ENCODE peak calls at places on chromosomes 5 and 9, in ten cellular contexts. L is A549, Q is stomach, H is body of pancreas, I is H54, P is transverse colon, C is gastrocnemius medialis, G is uterus, A is heart left ventricle, Y is lower leg skin. N is an unnamed sample.

GRCh38 chr9:6068983-6069382 is 53.6 kb upstream of the RANBP6 start:
- DNase-seq in H (no peak), C (no peak), P (no peak), Y (no peak), L (no peak), A (no peak), Q (no peak), G (no peak), I (no peak), N (no peak)

GRCh38 chr5:36535837-36536236 is 70.6 kb upstream of the SLC1A3 start:
- DNase-seq in Y (no peak), P (no peak), H (no peak), I (no peak), C (no peak), G (no peak), L (no peak), Q (no peak), A (no peak), N (no peak)

GRCh38 chr5:148179234-148179824 is 11.0 kb downstream of the SPINK14 start:
- DNase-seq in G (no peak), L (no peak), H (no peak), C (no peak), I (no peak), Q (no peak), P (no peak), Y (no peak), A (no peak), N (peak)

GRCh38 chr5:129749101-129749500 is 1.2 kb downstream of the MINAR2 start:
- DNase-seq in P (no peak), C (no peak), H (no peak), Y (no peak), G (no peak), Q (no peak), L (no peak), A (no peak), I (no peak), N (no peak)

GRCh38 chr5:147763791-147764525 is 18.6 kb downstream of the JAKMIP2 start:
- DNase-seq in Y (no peak), L (no peak), I (no peak), P (no peak), Q (no peak), H (no peak), A (no peak), C (no peak), G (no peak), N (no peak)

GRCh38 chr5:17317499-17317898 is 100.1 kb downstream of the BASP1 start:
- DNase-seq in Q (no peak), I (no peak), H (no peak), Y (no peak), L (no peak), P (peak), G (no peak), C (no peak), A (no peak), N (no peak)

GRCh38 chr5:113250341-113250953 is 184.3 kb downstream of the TSSK1B start:
- DNase-seq in H (no peak), G (peak), I (no peak), Y (no peak), L (no peak), C (peak), A (peak), Q (peak), P (peak), N (no peak)

GRCh38 chr5:107223066-107223465 is 447.7 kb downstream of the EFNA5 start:
- DNase-seq in I (no peak), L (no peak), C (no peak), Y (no peak), A (no peak), Q (no peak), G (no peak), P (no peak), H (no peak), N (no peak)

GRCh38 chr5:10729320-10730133 is 31.5 kb downstream of the DAP start:
- DNase-seq in A (peak), C (no peak), P (no peak), I (no peak), L (no peak), G (no peak), Q (no peak), H (no peak), Y (no peak), N (no peak)

GRCh38 chr9:114549677-114550330 is 37.8 kb upstream of the ATP6V1G1 start:
- DNase-seq in L (no peak), I (no peak), Y (no peak), Q (no peak), P (no peak), C (no peak), G (no peak), A (no peak), H (no peak), N (no peak)

GRCh38 chr5:128536861-128537305 is 1.2 kb downstream of the FBN2 start:
- DNase-seq in L (no peak), P (no peak), I (no peak), C (no peak), Y (no peak), H (no peak), A (peak), Q (no peak), G (no peak), N (no peak)

GRCh38 chr5:67413749-67414148 is 217.2 kb upstream of the CD180 start:
- DNase-seq in L (no peak), P (no peak), I (no peak), A (no peak), Y (no peak), Q (no peak), C (no peak), G (no peak), H (no peak), N (no peak)
- TF ChIP-seq POLR2A in L (no peak), P (no peak), I (no peak), A (no peak), Y (no peak), Q (no peak), C (no peak), G (no peak), H (no peak), N (no peak)

GRCh38 chr5:134465856-134466240 is 54.2 kb upstream of the CDKN2AIPNL start:
- DNase-seq in I (peak), Q (peak), L (peak), H (peak), Y (peak), C (peak), G (peak), P (peak), A (peak), N (peak)

GRCh38 chr5:134467231-134467630 is 55.5 kb upstream of the CDKN2AIPNL start:
- DNase-seq in Y (no peak), H (no peak), Q (no peak), L (no peak), C (no peak), G (no peak), I (no peak), A (no peak), P (no peak), N (no peak)

GRCh38 chr5:134463991-134464760 is 52.5 kb upstream of the CDKN2AIPNL start:
- DNase-seq in H (no peak), G (peak), Y (no peak), A (no peak), Q (no peak), I (no peak), C (no peak), P (no peak), L (no peak), N (no peak)

GRCh38 chr5:134464988-134465855 is 53.5 kb upstream of the CDKN2AIPNL start:
- DNase-seq in Y (no peak), I (no peak), Q (no peak), C (no peak), P (no peak), H (no peak), A (peak), G (no peak), L (no peak), N (no peak)

DNA sequence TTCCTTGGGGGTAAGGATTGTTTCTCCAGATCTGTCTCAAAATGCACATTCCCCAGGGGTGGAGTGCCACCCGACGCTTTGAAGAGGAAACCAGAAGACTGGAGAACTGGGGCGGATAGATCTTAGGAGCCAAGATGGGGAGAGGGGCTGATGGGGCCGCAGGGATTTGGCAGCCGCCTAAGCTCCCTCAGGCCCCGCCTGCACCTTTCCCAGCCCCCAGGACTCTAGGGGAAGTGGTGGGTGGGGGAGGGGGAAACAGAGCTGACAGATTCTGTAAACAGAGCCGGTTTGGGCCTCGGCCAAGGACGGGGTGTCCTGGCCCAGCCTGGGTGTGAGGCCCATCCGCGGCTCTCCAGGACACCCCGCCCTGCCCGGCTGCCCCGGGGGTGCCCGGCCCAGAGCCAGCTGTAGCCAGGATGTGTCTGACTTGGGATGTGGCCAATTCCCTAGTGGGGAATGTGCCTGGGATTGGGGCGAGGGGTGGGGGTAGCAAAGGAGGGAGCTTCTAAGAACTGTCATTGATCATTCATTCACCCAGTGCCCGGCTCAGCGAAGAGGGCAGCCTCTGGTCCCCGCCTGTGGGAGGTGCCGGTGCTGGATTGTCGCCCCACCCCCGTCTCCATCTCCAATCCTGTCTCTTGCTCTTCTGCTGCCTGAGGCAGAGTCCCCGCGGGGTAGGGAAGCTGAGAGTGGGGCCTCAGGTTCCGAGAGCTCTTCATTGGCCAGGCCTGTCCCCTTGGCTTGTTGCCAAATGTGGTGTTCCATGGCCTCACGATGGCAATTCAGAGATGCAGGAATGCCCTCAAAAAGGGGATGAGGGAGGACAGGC is 54.8 kb upstream of the CDKN2AIPNL start:
- DNase-seq in Y (peak), H (peak), C (peak), Q (peak), P (peak), I (peak), L (peak), G (peak), A (peak), N (peak)
- TF ChIP-seq POLR2A in Y (no peak), H (peak), C (peak), Q (no peak), P (no peak), I (peak), L (peak), G (no peak), A (no peak), N (peak)

GRCh38 chr9:35643046-35643445 is 7.7 kb downstream of the SIT1 start:
- DNase-seq in I (no peak), Y (no peak), G (no peak), P (no peak), L (no peak), H (no peak), C (no peak), Q (no peak), A (no peak), N (no peak)

GRCh38 chr9:35649431-35650340 is 1.0 kb downstream of the SIT1 start:
- DNase-seq in Y (no peak), L (no peak), Q (no peak), A (no peak), H (no peak), G (no peak), P (no peak), I (no peak), C (no peak), N (no peak)

GRCh38 chr9:35645736-35646582 is 4.8 kb downstream of the SIT1 start:
- DNase-seq in Y (no peak), A (peak), I (no peak), P (peak), Q (peak), H (peak), C (no peak), G (peak), L (no peak), N (no peak)

GRCh38 chr9:35650341-35651158 is at the start of gene SIT1:
- DNase-seq in C (no peak), G (no peak), Q (no peak), A (no peak), P (no peak), Y (no peak), I (no peak), H (no peak), L (no peak), N (no peak)

GRCh38 chr9:35646583-35647265 is 4.0 kb downstream of the SIT1 start:
- DNase-seq in Y (peak), P (peak), A (peak), I (peak), Q (peak), G (peak), L (peak), H (peak), C (peak), N (peak)
- TF ChIP-seq POLR2A in Y (peak), P (peak), A (no peak), I (peak), Q (peak), G (peak), L (peak), H (peak), C (peak), N (peak)

DNA sequence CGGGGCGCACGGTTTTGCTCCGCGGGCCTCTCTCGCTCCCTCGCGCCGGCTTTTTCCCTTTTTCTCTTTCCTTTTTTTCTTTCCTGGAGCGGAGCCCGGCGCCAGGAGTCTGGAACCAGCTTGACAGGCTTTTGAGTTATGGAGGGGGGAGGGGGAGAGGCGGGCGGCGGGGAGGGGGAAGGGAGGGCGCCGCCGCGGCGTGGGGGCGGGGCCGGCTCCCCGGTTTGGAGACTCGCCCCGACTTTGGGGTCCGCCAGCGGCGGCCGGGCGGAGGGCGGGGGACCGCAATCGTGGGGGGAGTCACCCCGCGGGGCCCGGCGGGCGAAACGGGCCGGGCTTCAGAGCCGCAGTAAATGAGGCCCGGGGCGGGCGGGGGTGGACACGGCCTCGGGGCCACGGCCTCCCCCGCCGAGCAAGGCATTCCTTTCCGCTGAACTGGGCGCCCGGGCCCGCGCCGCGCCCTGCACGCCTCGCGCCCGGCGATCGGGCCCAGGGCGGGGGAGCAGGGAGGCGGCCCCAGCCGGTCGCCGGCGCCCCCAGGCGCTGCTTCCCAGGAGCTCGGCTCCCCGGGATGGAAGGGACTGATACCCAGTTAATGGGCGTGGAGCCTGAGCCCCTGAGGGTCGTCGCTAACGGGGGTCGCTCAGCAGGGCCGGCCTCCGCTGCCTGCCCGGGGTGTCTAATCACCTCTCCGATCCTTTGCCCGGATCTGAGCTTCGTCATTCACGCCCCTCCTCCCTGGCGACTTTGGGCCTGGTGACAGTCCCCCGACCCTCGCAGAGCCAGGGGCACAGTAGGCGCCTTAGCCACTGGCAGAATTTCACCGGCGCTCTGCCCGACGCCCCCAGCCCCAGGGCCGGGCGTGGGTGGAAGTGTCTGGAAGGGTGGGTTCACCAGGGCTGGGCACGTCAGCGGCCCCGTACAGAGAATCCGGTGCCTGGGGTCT is 138.1 kb downstream of the C9orf50 start:
- DNase-seq in Q (peak), A (peak), C (peak), P (peak), L (no peak), Y (peak), H (peak), I (no peak), G (peak), N (peak)
- TF ChIP-seq POLR2A in Q (no peak), A (no peak), C (peak), P (peak), L (peak), Y (no peak), H (peak), I (peak), G (peak), N (no peak)

GRCh38 chr9:20286969-20287368 is 335.3 kb downstream of the MLLT3 start:
- DNase-seq in C (no peak), A (no peak), G (no peak), Q (no peak), H (no peak), Y (no peak), I (no peak), P (no peak), L (no peak), N (no peak)

GRCh38 chr9:20291201-20291600 is 331.1 kb downstream of the MLLT3 start:
- DNase-seq in Y (no peak), P (no peak), Q (no peak), A (no peak), G (no peak), C (no peak), H (no peak), L (no peak), I (no peak), N (no peak)

GRCh38 chr9:20290287-20290686 is 332.0 kb downstream of the MLLT3 start:
- DNase-seq in Q (no peak), C (no peak), A (peak), Y (no peak), P (no peak), G (no peak), I (no peak), H (no peak), L (no peak), N (no peak)

GRCh38 chr9:20292002-20292401 is 330.3 kb downstream of the MLLT3 start:
- DNase-seq in H (no peak), C (no peak), L (peak), G (no peak), I (peak), Y (no peak), A (no peak), P (no peak), Q (no peak), N (no peak)

GRCh38 chr9:20289416-20289815 is 332.9 kb downstream of the MLLT3 start:
- DNase-seq in H (no peak), L (no peak), C (no peak), Y (no peak), I (no peak), A (no peak), G (no peak), P (no peak), Q (no peak), N (no peak)
- TF ChIP-seq POLR2A in H (no peak), L (no peak), C (no peak), Y (no peak), I (no peak), A (no peak), G (no peak), P (no peak), Q (no peak), N (no peak)

GRCh38 chr5:14141764-14142163 is 1.4 kb upstream of the TRIO start:
- DNase-seq in C (no peak), I (no peak), L (no peak), G (no peak), Y (no peak), Q (no peak), H (no peak), P (no peak), A (no peak), N (no peak)

GRCh38 chr5:14143843-14144585 is 872 bp downstream of the TRIO start:
- DNase-seq in I (no peak), C (no peak), A (peak), G (no peak), P (peak), L (no peak), Y (no peak), H (peak), Q (peak), N (peak)

GRCh38 chr5:14143509-14143842 is 334 bp downstream of the TRIO start:
- DNase-seq in Q (no peak), C (no peak), I (no peak), P (no peak), H (no peak), A (no peak), G (no peak), L (no peak), Y (no peak), N (no peak)

GRCh38 chr5:14142202-14142855 is 813 bp upstream of the TRIO start:
- DNase-seq in C (no peak), H (no peak), P (no peak), A (no peak), Y (no peak), L (no peak), I (no peak), Q (no peak), G (no peak), N (no peak)

DNA sequence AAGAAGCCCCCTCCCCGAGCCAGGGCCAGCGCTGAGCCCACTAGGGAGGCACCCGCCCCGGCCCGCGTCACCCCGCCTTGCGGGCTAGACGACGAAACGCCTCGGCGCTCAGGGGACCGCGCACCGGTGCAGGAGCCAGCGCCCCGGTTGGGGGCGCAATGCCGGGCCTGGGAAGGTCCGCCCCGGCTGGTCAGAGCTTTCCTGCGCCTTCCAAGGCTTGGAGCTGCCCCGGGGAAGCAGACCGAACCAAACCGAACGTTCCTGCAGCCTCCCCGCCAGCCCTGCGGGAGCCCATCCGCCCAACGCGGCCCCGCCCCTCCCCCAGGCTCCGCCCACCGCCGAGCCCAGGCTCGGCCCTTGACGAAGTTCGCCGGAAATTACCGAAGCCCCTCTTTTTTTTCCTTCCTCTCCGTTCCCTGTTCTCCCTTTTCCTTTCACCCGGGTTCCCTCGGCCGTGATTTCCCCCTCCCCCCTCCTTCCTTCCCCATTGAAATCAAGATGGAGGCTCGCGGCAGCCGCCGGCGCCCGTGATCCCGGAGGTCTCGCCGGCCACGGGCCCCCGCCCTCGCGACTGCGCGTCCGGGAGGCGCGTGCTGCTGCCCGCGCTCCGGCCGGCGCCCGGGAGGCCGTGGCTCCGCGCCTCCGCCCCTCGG is at the start of gene TRIO:
- DNase-seq in C (peak), Y (peak), H (peak), I (peak), P (peak), Q (peak), G (peak), A (peak), L (peak), N (peak)
- TF ChIP-seq POLR2A in C (peak), Y (no peak), H (peak), I (peak), P (peak), Q (no peak), G (peak), A (no peak), L (peak), N (no peak)